ENCODE peak calls at places on chromosomes 2 and 18, in four cellular contexts. W, E, H and M are unnamed samples.
A peak's percentile ranks its signal among the peaks of the same experiment; 100 is the strongest.

GRCh38 chr2:95159690-95160449 is at the start of gene ZNF514:
- DNase-seq in W (peak; percentile 47), H (peak; percentile 76), E (peak; percentile 78), M (peak; percentile 82)

GRCh38 chr18:55038162-55038561 is 78.9 kb upstream of the CCDC68 start:
- DNase-seq in W (no peak), H (no peak), E (peak; percentile 50), M (no peak)

GRCh38 chr2:143802871-143803650 is 673.8 kb downstream of the ARHGAP15 start:
- DNase-seq in E (no peak), W (no peak), H (peak; percentile 25), M (no peak)

GRCh38 chr2:240832205-240832727 is 12.2 kb upstream of the KIF1A start:
- DNase-seq in H (peak; percentile 98), W (peak; percentile 77), E (peak; percentile 90), M (peak; percentile 94)

GRCh38 chr18:25467226-25468065 is 115.5 kb upstream of the ZNF521 start:
- DNase-seq in H (no peak), W (no peak), E (peak; percentile 56), M (no peak)

GRCh38 chr2:118349365-118349764 is 261.1 kb downstream of the INSIG2 start:
- DNase-seq in W (no peak), H (no peak), E (no peak), M (no peak)

GRCh38 chr2:218813771-218814460 is 17.7 kb downstream of the PRKAG3 start:
- DNase-seq in E (no peak), W (no peak), H (no peak), M (no peak)

GRCh38 chr2:235505210-235505741 is 11.4 kb downstream of the AGAP1 start:
- DNase-seq in W (no peak), E (no peak), H (no peak), M (no peak)

GRCh38 chr2:176079851-176080539 is 3.8 kb downstream of the EVX2 start:
- DNase-seq in W (no peak), E (peak; percentile 69), H (no peak), M (peak; percentile 74)

GRCh38 chr2:226868331-226868730 is 32.5 kb downstream of the RHBDD1 start:
- DNase-seq in E (no peak), H (no peak), W (no peak), M (no peak)

GRCh38 chr2:222900354-222900753 is 39.5 kb downstream of the ACSL3 start:
- DNase-seq in H (no peak), W (no peak), E (peak; percentile 84), M (no peak)

GRCh38 chr2:72780483-72780882 is 45.4 kb downstream of the EXOC6B start:
- DNase-seq in W (no peak), E (peak; percentile 61), H (no peak), M (no peak)

GRCh38 chr2:45121236-45121927 is 112.1 kb upstream of the SIX2 start:
- DNase-seq in E (peak; percentile 12), H (no peak), W (no peak), M (no peak)

GRCh38 chr2:178530625-178531142 is 50.4 kb downstream of the PLEKHA3 start:
- DNase-seq in W (no peak), H (no peak), E (no peak), M (no peak)